ENCODE peak calls at places on chromosomes 6 and 20, in five cellular contexts. One of them, this sample, is unnamed. For H3K4me1 and H3K36me3, the result is how much of the 10 kb centered on the place peaks cover.

GRCh38 chr6:2235782-2236495 is 9.5 kb downstream of the GMDS start:
- DNase-seq in aorta: no peak
- DNase-seq in mesendoderm: no peak
- DNase-seq in HCT116: no peak
- DNase-seq in breast epithelium: no peak
- DNase-seq in this sample: no peak

GRCh38 chr20:7499201-7499600 is 441.1 kb downstream of the HAO1 start:
- DNase-seq in HCT116: no peak
- DNase-seq in aorta: no peak
- DNase-seq in mesendoderm: no peak
- DNase-seq in breast epithelium: no peak
- DNase-seq in this sample: no peak

GRCh38 chr6:71879016-71879415 is 7.3 kb upstream of the RIMS1 start:
- DNase-seq in mesendoderm: no peak
- DNase-seq in aorta: no peak
- DNase-seq in breast epithelium: no peak
- DNase-seq in HCT116: no peak
- DNase-seq in this sample: no peak

GRCh38 chr6:166119116-166119911 is 48.3 kb downstream of the TBXT start:
- DNase-seq in aorta: no peak
- DNase-seq in breast epithelium: no peak
- DNase-seq in HCT116: no peak
- DNase-seq in mesendoderm: no peak
- DNase-seq in this sample: no peak

GRCh38 chr6:100892693-100893092 is 11.6 kb upstream of the ASCC3 start:
- DNase-seq in HCT116: no peak
- DNase-seq in mesendoderm: peak
- DNase-seq in breast epithelium: no peak
- DNase-seq in aorta: no peak
- DNase-seq in this sample: peak

GRCh38 chr20:40688129-40689099 is 622 bp downstream of the MAFB start:
- DNase-seq in HCT116: no peak
- DNase-seq in breast epithelium: no peak
- DNase-seq in mesendoderm: no peak
- DNase-seq in aorta: peak
- DNase-seq in this sample: no peak

GRCh38 chr6:43798688-43799444 is 28.9 kb downstream of the VEGFA start:
- DNase-seq in mesendoderm: peak
- DNase-seq in breast epithelium: peak
- DNase-seq in HCT116: peak
- DNase-seq in aorta: peak
- DNase-seq in this sample: peak

GRCh38 chr20:34626978-34627377 is 49.9 kb downstream of the PIGU start:
- DNase-seq in breast epithelium: no peak
- DNase-seq in mesendoderm: no peak
- DNase-seq in HCT116: no peak
- DNase-seq in aorta: no peak
- DNase-seq in this sample: no peak

GRCh38 chr20:36279776-36280175 is 26.4 kb upstream of the DLGAP4 start:
- DNase-seq in mesendoderm: no peak
- DNase-seq in HCT116: no peak
- DNase-seq in aorta: peak
- DNase-seq in breast epithelium: no peak
- DNase-seq in this sample: no peak

GRCh38 chr6:73712536-73712935 is 16.5 kb downstream of the CD109 start:
- DNase-seq in HCT116: no peak
- DNase-seq in mesendoderm: no peak
- DNase-seq in breast epithelium: no peak
- DNase-seq in aorta: no peak
- DNase-seq in this sample: no peak
- H3K4me1 ChIP-seq in HCT116: half or more
- H3K4me1 ChIP-seq in mesendoderm: under half
- H3K4me1 ChIP-seq in breast epithelium: under half
- H3K4me1 ChIP-seq in aorta: under half
- H3K4me1 ChIP-seq in this sample: under half

GRCh38 chr20:50387218-50387995 is 122.8 kb upstream of the PTPN1 start:
- DNase-seq in HCT116: no peak
- DNase-seq in mesendoderm: no peak
- DNase-seq in aorta: no peak
- DNase-seq in breast epithelium: no peak
- DNase-seq in this sample: no peak

GRCh38 chr20:50388733-50389436 is 121.3 kb upstream of the PTPN1 start:
- DNase-seq in HCT116: no peak
- DNase-seq in breast epithelium: no peak
- DNase-seq in aorta: no peak
- DNase-seq in mesendoderm: no peak
- DNase-seq in this sample: no peak

GRCh38 chr20:50387996-50388332 is 122.2 kb upstream of the PTPN1 start:
- DNase-seq in breast epithelium: no peak
- DNase-seq in mesendoderm: no peak
- DNase-seq in aorta: no peak
- DNase-seq in HCT116: no peak
- DNase-seq in this sample: no peak

GRCh38 chr20:50385733-50386640 is 124.2 kb upstream of the PTPN1 start:
- DNase-seq in breast epithelium: no peak
- DNase-seq in mesendoderm: no peak
- DNase-seq in HCT116: no peak
- DNase-seq in aorta: peak
- DNase-seq in this sample: no peak

DNA sequence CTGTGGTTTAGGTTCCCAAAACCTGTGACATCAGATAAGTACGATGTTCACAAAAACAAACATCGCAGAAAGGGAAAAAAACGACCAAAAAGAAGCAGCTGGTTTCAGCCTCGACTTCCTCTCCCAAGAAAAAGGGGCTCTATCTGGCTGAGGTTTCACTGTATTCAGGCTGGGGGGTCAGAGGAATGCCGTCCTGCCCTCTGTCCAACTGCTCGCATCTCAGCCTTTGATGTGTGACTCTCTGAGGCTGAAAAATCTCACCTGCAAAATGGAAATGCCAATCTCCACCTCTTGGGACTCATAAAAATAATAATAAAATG is 123.6 kb upstream of the PTPN1 start:
- DNase-seq in aorta: no peak
- DNase-seq in mesendoderm: no peak
- DNase-seq in HCT116: no peak
- DNase-seq in breast epithelium: no peak
- DNase-seq in this sample: no peak
- H3K4me3 ChIP-seq in aorta: no peak
- H3K4me3 ChIP-seq in mesendoderm: no peak
- H3K4me3 ChIP-seq in HCT116: no peak
- H3K4me3 ChIP-seq in breast epithelium: no peak
- H3K4me3 ChIP-seq in this sample: no peak

DNA sequence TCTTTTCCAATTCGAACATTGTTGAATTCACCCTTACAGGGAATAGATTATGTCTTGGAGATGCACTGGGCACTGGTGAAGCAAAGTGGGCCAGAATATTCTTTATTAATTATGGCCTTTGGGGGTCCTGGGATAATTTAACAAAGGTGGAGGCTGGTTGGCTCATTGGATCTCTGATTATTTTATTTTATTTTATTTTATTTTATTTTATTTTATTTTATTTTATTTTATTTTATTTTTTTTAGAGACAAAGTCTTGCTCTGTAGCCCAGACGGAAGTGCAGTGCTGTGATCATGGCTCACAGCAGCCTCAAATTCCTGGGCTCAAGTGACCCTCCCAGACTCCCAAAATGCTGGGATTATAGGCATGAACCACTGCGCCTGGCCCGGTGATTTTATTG is 123.5 kb upstream of the GLP1R start:
- DNase-seq in mesendoderm: no peak
- DNase-seq in breast epithelium: no peak
- DNase-seq in aorta: no peak
- DNase-seq in HCT116: no peak
- DNase-seq in this sample: no peak
- H3K36me3 ChIP-seq in mesendoderm: under half
- H3K36me3 ChIP-seq in breast epithelium: under half
- H3K36me3 ChIP-seq in aorta: under half
- H3K36me3 ChIP-seq in HCT116: under half
- H3K36me3 ChIP-seq in this sample: under half

GRCh38 chr6:42784739-42785498 is 3.1 kb downstream of the BICRAL start:
- DNase-seq in breast epithelium: no peak
- DNase-seq in HCT116: no peak
- DNase-seq in aorta: no peak
- DNase-seq in mesendoderm: no peak
- DNase-seq in this sample: no peak

GRCh38 chr6:42787018-42787611 is 5.3 kb downstream of the BICRAL start:
- DNase-seq in HCT116: no peak
- DNase-seq in aorta: no peak
- DNase-seq in mesendoderm: no peak
- DNase-seq in breast epithelium: no peak
- DNase-seq in this sample: no peak

GRCh38 chr6:42783876-42784738 is 2.3 kb downstream of the BICRAL start:
- DNase-seq in breast epithelium: no peak
- DNase-seq in mesendoderm: no peak
- DNase-seq in aorta: no peak
- DNase-seq in HCT116: no peak
- DNase-seq in this sample: no peak

GRCh38 chr6:42788671-42789070 is 6.8 kb downstream of the BICRAL start:
- DNase-seq in mesendoderm: peak
- DNase-seq in breast epithelium: no peak
- DNase-seq in aorta: no peak
- DNase-seq in HCT116: no peak
- DNase-seq in this sample: no peak

GRCh38 chr6:42786525-42786985 is 4.7 kb downstream of the BICRAL start:
- DNase-seq in aorta: no peak
- DNase-seq in HCT116: no peak
- DNase-seq in mesendoderm: no peak
- DNase-seq in breast epithelium: no peak
- DNase-seq in this sample: no peak
- H3K4me1 ChIP-seq in aorta: under half
- H3K4me1 ChIP-seq in HCT116: under half
- H3K4me1 ChIP-seq in mesendoderm: under half
- H3K4me1 ChIP-seq in breast epithelium: under half
- H3K4me1 ChIP-seq in this sample: under half

GRCh38 chr6:28741363-28741762 is 182.4 kb downstream of the TRIM27 start:
- DNase-seq in HCT116: no peak
- DNase-seq in aorta: no peak
- DNase-seq in breast epithelium: no peak
- DNase-seq in mesendoderm: no peak
- DNase-seq in this sample: no peak

GRCh38 chr6:28737750-28738395 is 185.9 kb downstream of the TRIM27 start:
- DNase-seq in breast epithelium: no peak
- DNase-seq in HCT116: no peak
- DNase-seq in aorta: no peak
- DNase-seq in mesendoderm: peak
- DNase-seq in this sample: no peak

GRCh38 chr6:28734443-28734959 is 189.3 kb downstream of the TRIM27 start:
- DNase-seq in breast epithelium: no peak
- DNase-seq in aorta: no peak
- DNase-seq in mesendoderm: no peak
- DNase-seq in HCT116: no peak
- DNase-seq in this sample: no peak

GRCh38 chr6:28736121-28736520 is 187.7 kb downstream of the TRIM27 start:
- DNase-seq in mesendoderm: no peak
- DNase-seq in aorta: no peak
- DNase-seq in breast epithelium: no peak
- DNase-seq in HCT116: no peak
- DNase-seq in this sample: no peak

GRCh38 chr6:28738396-28738765 is 185.4 kb downstream of the TRIM27 start:
- DNase-seq in HCT116: no peak
- DNase-seq in mesendoderm: peak
- DNase-seq in aorta: no peak
- DNase-seq in breast epithelium: no peak
- DNase-seq in this sample: no peak
- H3K4me3 ChIP-seq in HCT116: no peak
- H3K4me3 ChIP-seq in mesendoderm: peak
- H3K4me3 ChIP-seq in aorta: no peak
- H3K4me3 ChIP-seq in breast epithelium: no peak
- H3K4me3 ChIP-seq in this sample: no peak

GRCh38 chr20:47285189-47285588 is 71.3 kb downstream of the ZMYND8 start:
- DNase-seq in mesendoderm: no peak
- DNase-seq in breast epithelium: no peak
- DNase-seq in HCT116: no peak
- DNase-seq in aorta: peak
- DNase-seq in this sample: no peak

GRCh38 chr20:47283411-47283810 is 73.1 kb downstream of the ZMYND8 start:
- DNase-seq in breast epithelium: no peak
- DNase-seq in mesendoderm: no peak
- DNase-seq in aorta: no peak
- DNase-seq in HCT116: no peak
- DNase-seq in this sample: no peak

GRCh38 chr20:47282864-47283263 is 73.6 kb downstream of the ZMYND8 start:
- DNase-seq in HCT116: no peak
- DNase-seq in mesendoderm: no peak
- DNase-seq in aorta: no peak
- DNase-seq in breast epithelium: no peak
- DNase-seq in this sample: no peak

GRCh38 chr20:47286681-47287080 is 69.8 kb downstream of the ZMYND8 start:
- DNase-seq in aorta: peak
- DNase-seq in mesendoderm: no peak
- DNase-seq in breast epithelium: no peak
- DNase-seq in HCT116: no peak
- DNase-seq in this sample: no peak

DNA sequence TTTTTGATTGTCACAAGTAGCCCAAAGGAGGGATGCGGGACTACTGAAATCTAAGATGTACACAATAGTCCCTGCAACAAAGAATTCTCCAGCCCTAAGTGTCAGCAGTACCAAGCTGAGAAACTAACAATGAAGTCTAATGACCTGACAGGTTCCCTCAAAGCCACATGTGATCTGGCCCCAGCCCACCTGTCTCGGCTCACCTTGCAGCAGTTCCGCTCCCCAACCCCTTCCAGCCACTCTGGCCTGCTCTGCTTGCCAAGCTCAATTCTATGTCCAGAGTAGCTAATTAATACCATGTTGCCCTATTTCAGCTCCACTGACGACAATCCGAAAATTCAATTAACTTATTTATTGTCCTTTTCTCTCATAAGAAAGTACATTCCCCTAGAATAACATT is 72.1 kb downstream of the ZMYND8 start:
- DNase-seq in breast epithelium: no peak
- DNase-seq in mesendoderm: no peak
- DNase-seq in aorta: peak
- DNase-seq in HCT116: no peak
- DNase-seq in this sample: no peak
- H3K36me3 ChIP-seq in breast epithelium: under half
- H3K36me3 ChIP-seq in mesendoderm: under half
- H3K36me3 ChIP-seq in aorta: under half
- H3K36me3 ChIP-seq in HCT116: under half
- H3K36me3 ChIP-seq in this sample: half or more

DNA sequence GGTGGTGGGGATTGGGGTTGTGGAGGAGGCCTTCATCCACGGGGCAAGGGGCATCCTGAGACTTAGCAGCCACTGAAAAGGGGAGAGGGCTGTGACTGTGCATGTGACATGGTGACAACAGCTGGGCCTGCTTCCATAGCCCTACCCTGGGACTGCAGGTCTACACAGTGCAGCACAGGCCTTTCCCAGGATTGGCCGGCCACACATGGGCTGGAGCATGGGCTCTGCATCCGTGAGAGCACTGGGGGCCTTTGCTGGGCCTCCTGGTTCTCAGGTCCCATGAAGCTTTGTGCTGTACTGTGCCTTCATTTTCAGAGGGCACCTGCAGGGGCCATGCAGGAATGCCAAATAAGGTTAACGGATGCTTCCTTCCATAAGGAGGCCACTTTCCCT is 56.0 kb downstream of the ZDHHC14 start:
- DNase-seq in mesendoderm: no peak
- DNase-seq in aorta: no peak
- DNase-seq in HCT116: no peak
- DNase-seq in breast epithelium: no peak
- DNase-seq in this sample: no peak
- H3K4me1 ChIP-seq in mesendoderm: under half
- H3K4me1 ChIP-seq in aorta: under half
- H3K4me1 ChIP-seq in HCT116: under half
- H3K4me1 ChIP-seq in breast epithelium: under half
- H3K4me1 ChIP-seq in this sample: under half